ENCODE peak calls at places on chromosomes 16 and 17, in nine cellular contexts. X, O, S, H, N, D, I, L and T are unnamed samples.

GRCh38 chr16:12289175-12290063 is 312.9 kb downstream of the SNX29 start:
- DNase-seq in N (no peak), O (no peak), H (no peak), X (no peak), S (no peak), I (no peak), D (no peak), L (no peak), T (no peak)

GRCh38 chr17:42521666-42522262 is 14.3 kb upstream of the NAGLU start:
- DNase-seq in S (no peak), I (peak), H (no peak), D (no peak), N (no peak), O (peak), X (no peak), L (no peak), T (no peak)

GRCh38 chr17:65332375-65332774 is 195.2 kb downstream of the RGS9 start:
- DNase-seq in N (no peak), D (no peak), O (no peak), S (no peak), H (no peak), L (no peak), I (peak), X (no peak), T (no peak)

GRCh38 chr17:28646039-28646754 is 1.2 kb upstream of the BLTP2 start:
- DNase-seq in L (no peak), X (no peak), D (no peak), S (peak), I (peak), O (no peak), N (no peak), H (no peak), T (peak)

GRCh38 chr16:81694494-81695285 is 84.4 kb upstream of the PLCG2 start:
- DNase-seq in I (no peak), L (no peak), X (no peak), D (no peak), O (no peak), N (no peak), H (no peak), S (no peak), T (no peak)

GRCh38 chr16:27461483-27462171 is 59.7 kb downstream of the IL21R start:
- DNase-seq in D (no peak), I (no peak), X (no peak), S (no peak), L (no peak), H (no peak), O (peak), N (no peak), T (no peak)

GRCh38 chr17:46003907-46004748 is 5.1 kb downstream of the STH start:
- DNase-seq in N (no peak), S (no peak), X (no peak), L (peak), H (peak), D (peak), I (peak), O (peak), T (no peak)

GRCh38 chr16:81401035-81401950 is 43.3 kb upstream of the CMIP start:
- DNase-seq in S (no peak), O (peak), I (peak), H (no peak), X (no peak), N (no peak), L (peak), D (peak), T (no peak)

GRCh38 chr17:76074390-76075363 is at the start of gene GALR2:
- DNase-seq in I (no peak), N (no peak), S (no peak), L (no peak), O (no peak), H (no peak), X (no peak), D (no peak), T (no peak)

GRCh38 chr17:17151055-17151454 is 55.1 kb downstream of the PLD6 start:
- DNase-seq in L (no peak), O (peak), I (peak), D (no peak), S (no peak), H (no peak), N (no peak), X (no peak), T (no peak)

GRCh38 chr17:7293131-7293557 is 1.3 kb downstream of the YBX2 start:
- DNase-seq in O (no peak), S (no peak), L (no peak), N (no peak), I (peak), H (no peak), D (no peak), X (no peak), T (peak)

GRCh38 chr17:19461139-19461538 is 50.1 kb downstream of the RNF112 start:
- DNase-seq in N (no peak), I (no peak), H (no peak), O (no peak), X (no peak), L (no peak), S (no peak), D (no peak), T (no peak)

GRCh38 chr16:27355610-27356009 is 41.8 kb downstream of the IL4R start:
- DNase-seq in L (no peak), D (peak), H (no peak), S (peak), I (peak), O (peak), N (peak), X (no peak), T (peak)

GRCh38 chr17:1455291-1455747 is 713 bp downstream of the CRK start:
- DNase-seq in I (peak), L (peak), D (peak), O (peak), S (peak), N (peak), H (no peak), X (no peak), T (peak)

GRCh38 chr17:8883353-8883752 is 15.9 kb upstream of the PIK3R6 start:
- DNase-seq in H (no peak), S (no peak), I (no peak), X (no peak), L (no peak), O (no peak), D (no peak), N (no peak), T (no peak)